ENCODE peak calls at places on chromosomes 6 and 20, in seven cellular contexts. J is OCI-LY7; F is RWPE1; H is fibroblast of lung; W is SJCRH30; O is effector memory CD4-positive, alpha-beta T cell; A is pancreas. Z is an unnamed sample.

GRCh38 chr20:16916165-16916564 is 168.0 kb downstream of the OTOR start:
- DNase-seq in A (no peak), H (no peak), J (no peak), F (no peak), O (no peak), W (no peak), Z (no peak)

GRCh38 chr20:15763344-15763743 is 809.9 kb downstream of the KIF16B start:
- DNase-seq in F (no peak), J (no peak), H (peak), W (no peak), A (no peak), O (no peak), Z (no peak)

GRCh38 chr6:51855310-51856082 is 231.9 kb downstream of the PKHD1 start:
- DNase-seq in O (no peak), W (peak), F (peak), A (no peak), J (peak), H (peak), Z (no peak)

GRCh38 chr6:14384175-14384949 is 266.8 kb downstream of the CD83 start:
- DNase-seq in F (no peak), J (no peak), A (no peak), H (no peak), W (no peak), O (no peak), Z (no peak)

GRCh38 chr6:89630488-89630887 is 8.1 kb downstream of the LYRM2 start:
- DNase-seq in F (no peak), J (no peak), W (no peak), O (no peak), H (no peak), A (peak), Z (no peak)

GRCh38 chr6:27209659-27210269 is 37.7 kb upstream of the PRSS16 start:
- DNase-seq in F (no peak), W (no peak), O (no peak), H (no peak), A (no peak), J (no peak), Z (no peak)

GRCh38 chr20:58892126-58892931 is 39.8 kb downstream of the GNAS start:
- DNase-seq in O (peak), F (peak), H (peak), A (peak), J (peak), W (peak), Z (peak)

GRCh38 chr6:75498862-75499261 is 5.3 kb upstream of the FILIP1 start:
- DNase-seq in F (no peak), H (no peak), J (no peak), W (no peak), O (no peak), A (no peak), Z (no peak)

GRCh38 chr20:53897884-53898557 is 172.4 kb downstream of the BCAS1 start:
- DNase-seq in A (no peak), F (no peak), W (peak), H (no peak), O (no peak), J (no peak), Z (no peak)

GRCh38 chr6:139640453-139640852 is 266.0 kb upstream of the CITED2 start:
- DNase-seq in F (no peak), W (no peak), A (no peak), O (no peak), J (no peak), H (peak), Z (no peak)

GRCh38 chr6:33757113-33757512 is 10.4 kb upstream of the IP6K3 start:
- DNase-seq in A (no peak), O (no peak), H (no peak), W (no peak), J (no peak), F (no peak), Z (no peak)

GRCh38 chr20:43514062-43514971 is 6.8 kb downstream of the L3MBTL1 start:
- DNase-seq in H (peak), O (peak), F (peak), W (peak), A (peak), J (peak), Z (peak)
- H3K27ac ChIP-seq in H (peak), O (peak), F (peak), W (peak), A (no peak), J (peak), Z (no peak)

GRCh38 chr20:49685161-49685601 is 28.5 kb downstream of the B4GALT5 start:
- DNase-seq in W (no peak), J (no peak), F (no peak), A (no peak), H (no peak), O (no peak), Z (no peak)
- H3K27ac ChIP-seq in W (no peak), J (peak), F (peak), A (no peak), H (no peak), O (no peak), Z (peak)

GRCh38 chr6:158801655-158802294 is 17.4 kb downstream of the EZR start:
- DNase-seq in F (no peak), A (peak), W (peak), O (no peak), H (no peak), J (no peak), Z (no peak)
- H3K27ac ChIP-seq in F (peak), A (peak), W (peak), O (no peak), H (no peak), J (peak), Z (no peak)

DNA sequence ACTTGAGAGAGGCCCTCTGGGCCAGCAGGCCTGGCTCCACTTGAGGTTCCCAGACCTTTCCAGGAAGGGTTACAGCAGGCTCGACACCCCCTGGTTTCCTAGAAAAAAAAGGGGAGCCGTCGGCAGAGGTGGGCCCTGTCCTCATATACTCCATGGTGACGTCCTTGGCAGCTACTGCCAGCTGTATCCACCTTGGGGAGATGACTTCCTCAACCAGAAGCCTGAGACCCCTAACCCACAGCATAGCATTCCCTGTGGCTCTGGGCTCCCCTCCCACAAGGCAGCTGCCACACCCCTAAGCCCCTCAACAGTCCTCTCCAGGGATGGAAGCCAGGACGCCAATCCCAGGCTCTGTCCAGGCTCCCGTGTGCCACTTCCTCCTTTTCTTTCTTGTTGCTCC is 294.8 kb downstream of the CDC5L start:
- DNase-seq in W (peak), J (no peak), H (no peak), A (no peak), O (no peak), F (no peak), Z (no peak)
- H3K27ac ChIP-seq in W (peak), J (no peak), H (no peak), A (no peak), O (no peak), F (no peak), Z (no peak)

DNA sequence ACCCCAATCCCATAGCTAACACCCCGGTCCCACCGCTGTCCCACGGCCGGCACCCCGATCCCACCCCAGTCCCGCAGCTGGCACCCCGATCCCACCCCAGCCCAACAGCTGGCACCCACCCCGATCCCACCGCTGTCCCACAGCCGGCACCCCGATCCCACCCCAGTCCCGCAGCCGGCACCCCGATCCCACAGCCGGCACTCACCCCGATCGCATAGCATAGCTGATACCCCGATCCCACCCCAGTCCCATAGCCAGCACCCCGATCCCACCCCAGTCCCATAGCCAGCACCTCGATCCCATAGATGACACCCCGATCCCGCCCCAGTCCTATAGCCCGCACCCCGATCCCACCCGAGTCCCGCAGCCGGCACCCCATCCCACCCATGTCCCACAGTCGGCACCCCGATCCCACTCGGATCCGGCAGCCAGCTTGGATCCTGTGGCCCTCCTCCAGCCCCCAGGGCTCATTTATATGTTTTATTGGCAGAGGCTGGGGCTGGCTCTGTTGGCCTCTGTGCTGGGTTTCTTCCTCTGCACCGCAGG is 872 bp upstream of the GMEB2 start:
- DNase-seq in O (no peak), J (no peak), F (no peak), W (no peak), A (peak), H (no peak), Z (peak)
- H3K27ac ChIP-seq in O (peak), J (peak), F (peak), W (no peak), A (peak), H (peak), Z (no peak)

GRCh38 chr6:41719796-41720620 is 15.4 kb downstream of the TFEB start:
- DNase-seq in F (no peak), W (no peak), O (no peak), H (no peak), J (no peak), A (no peak), Z (no peak)
- H3K27ac ChIP-seq in F (peak), W (no peak), O (no peak), H (no peak), J (peak), A (no peak), Z (no peak)

DNA sequence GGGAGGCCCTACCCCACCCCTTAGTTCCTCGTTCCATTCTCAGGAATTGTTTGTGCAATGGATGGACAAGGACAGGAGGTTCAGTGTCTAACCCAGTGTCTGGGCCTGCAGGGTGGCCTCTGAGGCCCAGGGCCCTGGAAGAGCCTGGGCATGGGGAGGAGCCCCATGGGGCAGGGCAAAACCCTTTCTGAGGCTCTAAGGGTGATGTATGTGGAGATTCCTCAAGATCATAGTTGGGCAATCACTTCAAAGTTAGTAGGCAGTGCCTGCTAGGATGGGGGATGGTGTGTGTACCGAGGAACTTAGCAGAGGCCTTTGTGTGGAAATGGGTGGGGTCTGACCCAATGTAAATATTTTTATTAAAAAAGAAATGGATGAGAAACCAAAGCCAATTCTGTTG is 6.7 kb upstream of the C2 start:
- DNase-seq in A (no peak), O (no peak), W (no peak), J (no peak), H (no peak), F (no peak), Z (no peak)
- H3K27ac ChIP-seq in A (no peak), O (no peak), W (no peak), J (no peak), H (no peak), F (no peak), Z (no peak)

GRCh38 chr6:93817937-93818336 is 398.6 kb upstream of the EPHA7 start:
- DNase-seq in J (no peak), F (no peak), H (no peak), A (no peak), O (no peak), W (no peak), Z (no peak)
- H3K27ac ChIP-seq in J (no peak), F (no peak), H (no peak), A (no peak), O (no peak), W (no peak), Z (no peak)

GRCh38 chr6:64121166-64121565 is 485.6 kb downstream of the PHF3 start:
- DNase-seq in F (no peak), W (no peak), A (no peak), J (no peak), O (no peak), H (no peak), Z (no peak)
- H3K27ac ChIP-seq in F (no peak), W (no peak), A (no peak), J (no peak), O (no peak), H (no peak), Z (no peak)